ENCODE peak calls at places on chromosomes 3 and 15, in seven cellular contexts. S is Caco-2; F is CD4-positive, alpha-beta T cell; O is body of pancreas; Q is left ventricle myocardium inferior; W is colonic mucosa; M is astrocyte of the cerebellum. D is an unnamed sample.

GRCh38 chr3:40258555-40258954 is 51.0 kb upstream of the EIF1B start:
- DNase-seq in S (no peak), O (no peak), M (no peak), F (no peak), Q (no peak), W (no peak), D (peak; percentile 13)

GRCh38 chr3:15538345-15538744 is 16.8 kb upstream of the COLQ start:
- DNase-seq in W (no peak), F (no peak), S (no peak), O (no peak), Q (no peak), M (no peak), D (no peak)

GRCh38 chr3:61629442-61629841 is 68.1 kb downstream of the PTPRG start:
- DNase-seq in O (no peak), F (no peak), S (no peak), Q (no peak), M (no peak), W (no peak), D (no peak)

GRCh38 chr15:100686725-100687488 is 84.5 kb downstream of the ASB7 start:
- DNase-seq in S (no peak), M (no peak), W (no peak), F (no peak), O (no peak), Q (no peak), D (peak; percentile 47)

GRCh38 chr15:97143847-97144711 is 813.6 kb downstream of the NR2F2 start:
- DNase-seq in S (no peak), M (no peak), O (no peak), Q (no peak), F (no peak), W (no peak), D (no peak)

GRCh38 chr15:67110400-67110799 is 45.0 kb downstream of the SMAD3 start:
- DNase-seq in W (no peak), M (no peak), O (no peak), Q (no peak), S (no peak), F (no peak), D (no peak)

GRCh38 chr15:74345051-74345450 is 22.4 kb downstream of the CYP11A1 start:
- DNase-seq in O (no peak), M (no peak), W (no peak), Q (no peak), S (no peak), F (no peak), D (no peak)

GRCh38 chr15:27454281-27455060 is 483.5 kb downstream of the GABRG3 start:
- DNase-seq in W (no peak), M (peak; percentile 53), F (no peak), O (no peak), Q (no peak), S (no peak), D (no peak)

GRCh38 chr3:157429703-157430102 is 6.9 kb upstream of the PTX3 start:
- DNase-seq in M (no peak), S (no peak), W (no peak), Q (no peak), F (no peak), O (no peak), D (no peak)

GRCh38 chr15:70348581-70349344 is 251.0 kb upstream of the TLE3 start:
- DNase-seq in Q (no peak), M (no peak), W (no peak), S (no peak), O (peak; percentile 69), F (no peak), D (peak; percentile 7)

GRCh38 chr3:127405791-127406190 is 117.9 kb upstream of the PRR20G start:
- DNase-seq in M (no peak), O (no peak), F (no peak), S (no peak), W (no peak), Q (no peak), D (no peak)

GRCh38 chr3:81581966-81582599 is 179.4 kb downstream of the GBE1 start:
- DNase-seq in Q (no peak), O (peak; percentile 30), S (peak; percentile 51), F (no peak), M (peak; percentile 16), W (peak; percentile 31), D (no peak)

GRCh38 chr15:85580914-85581313 is 200.5 kb downstream of the AKAP13 start:
- DNase-seq in M (no peak), Q (no peak), S (no peak), O (peak; percentile 75), F (peak; percentile 55), W (peak; percentile 69), D (no peak)

GRCh38 chr15:51266548-51266947 is 71.8 kb downstream of the CYP19A1 start:
- DNase-seq in M (no peak), F (no peak), S (no peak), Q (no peak), W (no peak), O (no peak), D (no peak)

GRCh38 chr15:90232941-90233700 is 620 bp downstream of the CIB1 start:
- DNase-seq in O (peak; percentile 91), S (peak; percentile 89), F (peak; percentile 37), Q (peak; percentile 61), W (peak; percentile 90), M (no peak), D (no peak)

GRCh38 chr15:78979456-78980320 is 34.8 kb upstream of the CTSH start:
- DNase-seq in M (peak; percentile 44), W (peak; percentile 71), O (peak; percentile 84), Q (peak; percentile 29), S (peak; percentile 81), F (no peak), D (no peak)

GRCh38 chr3:69739204-69740102 is at the start of gene MITF:
- DNase-seq in S (peak; percentile 90), F (no peak), M (peak; percentile 73), O (peak; percentile 93), Q (peak; percentile 94), W (peak; percentile 95), D (peak; percentile 59)

GRCh38 chr15:67862771-67863441 is 23.1 kb upstream of the RNU6-1 start:
- DNase-seq in O (no peak), S (no peak), F (no peak), M (no peak), W (no peak), Q (no peak), D (no peak)

GRCh38 chr3:108416111-108416869 is 94.1 kb downstream of the MYH15 start:
- DNase-seq in W (no peak), Q (no peak), F (no peak), M (no peak), O (no peak), S (no peak), D (no peak)

GRCh38 chr15:66617137-66618090 is 51.6 kb upstream of the LCTL start:
- DNase-seq in W (peak; percentile 76), O (peak; percentile 64), Q (peak; percentile 69), M (peak; percentile 78), S (no peak), F (no peak), D (peak; percentile 27)

GRCh38 chr3:127427666-127428065 is 139.8 kb upstream of the PRR20G start:
- DNase-seq in F (no peak), M (no peak), W (no peak), O (no peak), Q (no peak), S (no peak), D (no peak)

GRCh38 chr3:98817546-98817945 is 54.4 kb downstream of the ST3GAL6 start:
- DNase-seq in Q (no peak), F (no peak), M (peak; percentile 49), W (no peak), O (no peak), S (peak; percentile 22), D (no peak)

GRCh38 chr3:166284994-166285393 is 447.8 kb upstream of the BCHE start:
- DNase-seq in Q (no peak), M (peak; percentile 8), W (no peak), F (no peak), O (no peak), S (peak; percentile 59), D (no peak)

GRCh38 chr15:74631935-74632560 is 16.4 kb downstream of the CLK3 start:
- DNase-seq in O (peak; percentile 62), W (peak; percentile 69), S (peak; percentile 76), M (no peak), Q (peak; percentile 54), F (peak; percentile 51), D (no peak)

GRCh38 chr3:50466177-50466576 is 37.3 kb downstream of the CACNA2D2 start:
- DNase-seq in M (no peak), S (no peak), W (no peak), F (no peak), Q (no peak), O (no peak), D (no peak)
- TF ChIP-seq CTCF in M (no peak), S (no peak), W (no peak), F (no peak), Q (no peak), O (no peak), D (no peak)

GRCh38 chr3:136351905-136352304 is 101.8 kb downstream of the PCCB start:
- DNase-seq in M (no peak), O (no peak), F (no peak), W (no peak), Q (no peak), S (no peak), D (no peak)
- TF ChIP-seq CTCF in M (peak; percentile 3), O (no peak), F (no peak), W (no peak), Q (peak; percentile 19), S (no peak), D (no peak)

DNA sequence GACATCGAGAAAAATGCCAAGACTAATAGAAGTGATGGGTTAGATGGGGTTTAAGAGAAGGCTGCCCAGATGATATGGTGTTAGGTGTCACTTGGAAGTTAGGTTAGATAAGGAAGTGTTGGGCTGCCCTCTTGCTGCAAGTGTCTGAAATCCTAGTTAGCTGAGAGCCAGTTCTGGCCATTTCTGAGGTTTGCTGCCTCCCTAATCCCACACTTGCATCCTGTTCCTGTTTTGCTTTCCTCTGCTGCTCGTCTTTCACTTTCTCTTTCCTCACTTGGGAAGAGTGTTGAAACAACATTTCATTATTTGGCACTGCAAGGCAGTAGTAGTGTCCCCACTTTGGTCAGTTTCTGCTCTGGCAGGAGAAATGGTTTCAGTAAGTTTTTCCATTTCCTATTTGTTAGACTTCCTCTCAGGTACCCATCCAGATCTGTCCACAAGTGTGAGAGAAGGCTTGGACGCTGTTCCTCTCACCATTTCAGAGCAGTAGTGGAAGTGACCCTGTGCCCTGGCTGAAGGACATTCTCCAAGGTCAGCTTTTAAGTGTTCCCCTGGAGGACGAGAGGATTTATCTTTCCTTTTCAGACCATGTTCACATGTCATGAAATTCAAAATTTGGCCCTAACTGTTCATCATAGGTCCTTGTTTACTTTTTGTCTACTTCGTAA is 93.3 kb downstream of the ADAMTSL3 start:
- DNase-seq in W (no peak), F (no peak), M (peak; percentile 13), O (peak; percentile 41), S (no peak), Q (no peak), D (no peak)
- TF ChIP-seq CTCF in W (no peak), F (no peak), M (peak; percentile 42), O (peak; percentile 34), S (peak; percentile 11), Q (peak; percentile 51), D (no peak)

DNA sequence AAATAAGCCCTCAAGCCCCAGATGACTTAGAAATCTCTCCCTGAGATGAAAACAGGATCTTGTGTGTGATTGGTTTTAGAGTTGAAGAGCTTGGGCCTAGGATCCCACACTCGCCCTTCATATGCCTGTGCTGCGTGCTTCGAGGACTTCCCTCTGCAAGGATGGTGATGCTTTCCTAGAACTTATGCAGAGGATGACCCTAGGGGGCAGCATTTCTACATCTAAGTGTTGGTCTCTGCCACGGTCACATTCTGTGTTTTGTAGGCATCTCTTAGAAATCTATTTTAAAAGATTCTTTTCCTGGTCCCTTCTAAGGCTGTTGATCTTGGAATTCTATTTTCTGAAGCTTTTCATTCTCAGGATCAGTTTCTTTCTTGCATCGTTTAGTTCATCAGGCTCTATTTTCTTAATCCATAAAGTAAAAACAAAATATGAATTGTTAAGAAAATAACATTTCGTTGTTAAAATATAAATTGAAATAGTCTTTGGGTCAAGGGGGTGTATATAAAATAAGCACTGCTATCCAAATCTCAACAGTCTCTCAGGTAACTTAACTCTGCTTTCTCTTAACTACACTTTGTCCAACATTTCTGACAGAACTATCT is 45.7 kb downstream of the WDR76 start:
- DNase-seq in M (peak; percentile 76), W (peak; percentile 25), F (no peak), S (peak; percentile 72), Q (no peak), O (peak; percentile 72), D (peak; percentile 58)
- TF ChIP-seq CTCF in M (peak; percentile 78), W (peak; percentile 34), F (peak; percentile 26), S (peak; percentile 68), Q (peak; percentile 65), O (peak; percentile 44), D (peak; percentile 80)

D was measured in AG09309.